ENCODE peak calls at places on chromosome 11, in eight cellular contexts. One of them, this sample, is unnamed.

GRCh38 chr11:32137869-32138268 is 47.0 kb downstream of the RCN1 start:
- DNase-seq in T-helper 9 cell: no peak
- DNase-seq in AML-193: no peak
- DNase-seq in neural crest cell: no peak
- DNase-seq in HTR-8/SVneo: no peak
- DNase-seq in KBM-7: no peak
- DNase-seq in chondrocyte: no peak
- DNase-seq in frontal cortex: no peak
- DNase-seq in this sample: no peak

GRCh38 chr11:9755561-9755960 is 91.7 kb downstream of the SWAP70 start:
- DNase-seq in T-helper 9 cell: no peak
- DNase-seq in AML-193: no peak
- DNase-seq in neural crest cell: no peak
- DNase-seq in HTR-8/SVneo: no peak
- DNase-seq in KBM-7: no peak
- DNase-seq in chondrocyte: no peak
- DNase-seq in frontal cortex: no peak
- DNase-seq in this sample: no peak

GRCh38 chr11:119432484-119433368 is 9.8 kb upstream of the THY1 start:
- DNase-seq in T-helper 9 cell: no peak
- DNase-seq in AML-193: no peak
- DNase-seq in neural crest cell: no peak
- DNase-seq in HTR-8/SVneo: peak
- DNase-seq in KBM-7: no peak
- DNase-seq in chondrocyte: no peak
- DNase-seq in frontal cortex: no peak
- DNase-seq in this sample: peak

GRCh38 chr11:12087075-12087775 is 23.2 kb upstream of the MICAL2 start:
- DNase-seq in T-helper 9 cell: peak
- DNase-seq in AML-193: peak
- DNase-seq in neural crest cell: no peak
- DNase-seq in HTR-8/SVneo: no peak
- DNase-seq in KBM-7: peak
- DNase-seq in chondrocyte: no peak
- DNase-seq in frontal cortex: no peak
- DNase-seq in this sample: no peak

GRCh38 chr11:97815667-97816066 is 1205.1 kb upstream of the CNTN5 start:
- DNase-seq in T-helper 9 cell: no peak
- DNase-seq in AML-193: no peak
- DNase-seq in neural crest cell: no peak
- DNase-seq in HTR-8/SVneo: no peak
- DNase-seq in KBM-7: no peak
- DNase-seq in chondrocyte: no peak
- DNase-seq in frontal cortex: no peak
- DNase-seq in this sample: no peak

GRCh38 chr11:7673724-7674434 is 579 bp upstream of the CYB5R2 start:
- DNase-seq in T-helper 9 cell: no peak
- DNase-seq in AML-193: no peak
- DNase-seq in neural crest cell: peak
- DNase-seq in HTR-8/SVneo: no peak
- DNase-seq in KBM-7: no peak
- DNase-seq in chondrocyte: no peak
- DNase-seq in frontal cortex: no peak
- DNase-seq in this sample: peak

GRCh38 chr11:118095967-118096367 is 9.2 kb upstream of the SMIM35 start:
- DNase-seq in T-helper 9 cell: no peak
- DNase-seq in AML-193: no peak
- DNase-seq in neural crest cell: no peak
- DNase-seq in HTR-8/SVneo: no peak
- DNase-seq in KBM-7: no peak
- DNase-seq in chondrocyte: no peak
- DNase-seq in frontal cortex: no peak
- DNase-seq in this sample: no peak

GRCh38 chr11:34899633-34900016 is 16.6 kb downstream of the APIP start:
- DNase-seq in T-helper 9 cell: no peak
- DNase-seq in AML-193: no peak
- DNase-seq in neural crest cell: peak
- DNase-seq in HTR-8/SVneo: no peak
- DNase-seq in KBM-7: no peak
- DNase-seq in chondrocyte: no peak
- DNase-seq in frontal cortex: no peak
- DNase-seq in this sample: no peak

GRCh38 chr11:64990222-64990918 is 6.4 kb downstream of the BATF2 start:
- DNase-seq in T-helper 9 cell: no peak
- DNase-seq in AML-193: peak
- DNase-seq in neural crest cell: peak
- DNase-seq in HTR-8/SVneo: no peak
- DNase-seq in KBM-7: no peak
- DNase-seq in chondrocyte: no peak
- DNase-seq in frontal cortex: no peak
- DNase-seq in this sample: no peak

GRCh38 chr11:64624869-64625481 is 34.0 kb downstream of the SLC22A12 start:
- DNase-seq in T-helper 9 cell: no peak
- DNase-seq in AML-193: peak
- DNase-seq in neural crest cell: no peak
- DNase-seq in HTR-8/SVneo: no peak
- DNase-seq in KBM-7: peak
- DNase-seq in chondrocyte: no peak
- DNase-seq in frontal cortex: peak
- DNase-seq in this sample: no peak

GRCh38 chr11:134858783-134859480 is 446.9 kb upstream of the B3GAT1 start:
- DNase-seq in T-helper 9 cell: no peak
- DNase-seq in AML-193: no peak
- DNase-seq in neural crest cell: no peak
- DNase-seq in HTR-8/SVneo: no peak
- DNase-seq in KBM-7: no peak
- DNase-seq in chondrocyte: no peak
- DNase-seq in frontal cortex: no peak
- DNase-seq in this sample: no peak

GRCh38 chr11:77602385-77603105 is 12.8 kb downstream of the AQP11 start:
- DNase-seq in T-helper 9 cell: no peak
- DNase-seq in AML-193: no peak
- DNase-seq in neural crest cell: no peak
- DNase-seq in HTR-8/SVneo: peak
- DNase-seq in KBM-7: no peak
- DNase-seq in chondrocyte: no peak
- DNase-seq in frontal cortex: peak
- DNase-seq in this sample: no peak

GRCh38 chr11:85974126-85974525 is 94.8 kb downstream of the PICALM start:
- DNase-seq in T-helper 9 cell: no peak
- DNase-seq in AML-193: no peak
- DNase-seq in neural crest cell: no peak
- DNase-seq in HTR-8/SVneo: no peak
- DNase-seq in KBM-7: no peak
- DNase-seq in chondrocyte: no peak
- DNase-seq in frontal cortex: no peak
- DNase-seq in this sample: peak

GRCh38 chr11:61718613-61719302 is 33.7 kb upstream of the MYRF start:
- DNase-seq in T-helper 9 cell: no peak
- DNase-seq in AML-193: no peak
- DNase-seq in neural crest cell: peak
- DNase-seq in HTR-8/SVneo: peak
- DNase-seq in KBM-7: no peak
- DNase-seq in chondrocyte: no peak
- DNase-seq in frontal cortex: peak
- DNase-seq in this sample: no peak

GRCh38 chr11:112652786-112653390 is 308.3 kb upstream of the NCAM1 start:
- DNase-seq in T-helper 9 cell: no peak
- DNase-seq in AML-193: no peak
- DNase-seq in neural crest cell: no peak
- DNase-seq in HTR-8/SVneo: no peak
- DNase-seq in KBM-7: no peak
- DNase-seq in chondrocyte: no peak
- DNase-seq in frontal cortex: no peak
- DNase-seq in this sample: no peak

This sample was measured in testis.